ENCODE peak calls at places on chromosome 17, in four cellular contexts. K, W, E and D are unnamed samples. For H3K4me1, the result is how much of the 10 kb centered on the place peaks cover.

GRCh38 chr17:51250314-51250840 is 9.5 kb downstream of the MBTD1 start:
- DNase-seq in K (no peak), W (no peak), E (no peak), D (no peak)

GRCh38 chr17:1055751-1056645 is 59.1 kb downstream of the TIMM22 start:
- DNase-seq in K (peak), W (peak), E (peak), D (peak)

GRCh38 chr17:81035389-81036127 is 607 bp downstream of the BAIAP2 start:
- DNase-seq in K (peak), W (no peak), E (no peak), D (no peak)

GRCh38 chr17:67421869-67422273 is 44.8 kb downstream of the PITPNC1 start:
- DNase-seq in K (peak), W (peak), E (peak), D (no peak)

GRCh38 chr17:1228752-1229353 is 41.4 kb upstream of the BHLHA9 start:
- DNase-seq in K (no peak), W (no peak), E (no peak), D (no peak)

GRCh38 chr17:63966646-63967265 is 6.0 kb downstream of the SCN4A start:
- DNase-seq in K (no peak), W (no peak), E (peak), D (no peak)

GRCh38 chr17:51846561-51846960 is 312.0 kb downstream of the CA10 start:
- DNase-seq in K (no peak), W (no peak), E (no peak), D (no peak)

GRCh38 chr17:4839965-4840892 is 7.1 kb downstream of the MINK1 start:
- DNase-seq in K (no peak), W (no peak), E (no peak), D (no peak)

GRCh38 chr17:65027305-65027704 is 29.2 kb downstream of the GNA13 start:
- DNase-seq in K (peak), W (peak), E (peak), D (peak)
- H3K4me1 ChIP-seq in K (under half), W (under half), E (half or more), D (under half)

DNA sequence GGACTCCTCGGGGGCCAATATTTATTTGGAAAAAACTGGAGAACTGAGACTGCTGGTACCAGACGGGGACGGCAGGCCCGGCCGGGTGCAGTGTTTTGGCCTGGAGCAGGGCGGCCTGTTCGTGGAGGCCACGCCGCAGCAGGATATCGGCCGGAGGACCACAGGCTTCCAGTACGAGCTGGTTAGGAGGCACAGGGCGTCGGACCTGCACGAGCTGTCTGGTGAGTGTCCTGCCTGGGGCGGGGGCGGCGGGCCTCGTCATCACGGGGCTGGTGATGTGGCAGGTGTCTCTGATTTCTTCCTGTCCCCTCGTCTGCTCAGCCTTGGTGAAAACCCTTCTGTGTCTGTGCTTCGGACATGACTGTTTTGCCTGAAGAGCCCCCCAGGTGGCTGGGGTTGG is 5.7 kb downstream of the METRNL start:
- DNase-seq in K (no peak), W (no peak), E (no peak), D (no peak)
- H3K4me1 ChIP-seq in K (under half), W (under half), E (under half), D (half or more)

DNA sequence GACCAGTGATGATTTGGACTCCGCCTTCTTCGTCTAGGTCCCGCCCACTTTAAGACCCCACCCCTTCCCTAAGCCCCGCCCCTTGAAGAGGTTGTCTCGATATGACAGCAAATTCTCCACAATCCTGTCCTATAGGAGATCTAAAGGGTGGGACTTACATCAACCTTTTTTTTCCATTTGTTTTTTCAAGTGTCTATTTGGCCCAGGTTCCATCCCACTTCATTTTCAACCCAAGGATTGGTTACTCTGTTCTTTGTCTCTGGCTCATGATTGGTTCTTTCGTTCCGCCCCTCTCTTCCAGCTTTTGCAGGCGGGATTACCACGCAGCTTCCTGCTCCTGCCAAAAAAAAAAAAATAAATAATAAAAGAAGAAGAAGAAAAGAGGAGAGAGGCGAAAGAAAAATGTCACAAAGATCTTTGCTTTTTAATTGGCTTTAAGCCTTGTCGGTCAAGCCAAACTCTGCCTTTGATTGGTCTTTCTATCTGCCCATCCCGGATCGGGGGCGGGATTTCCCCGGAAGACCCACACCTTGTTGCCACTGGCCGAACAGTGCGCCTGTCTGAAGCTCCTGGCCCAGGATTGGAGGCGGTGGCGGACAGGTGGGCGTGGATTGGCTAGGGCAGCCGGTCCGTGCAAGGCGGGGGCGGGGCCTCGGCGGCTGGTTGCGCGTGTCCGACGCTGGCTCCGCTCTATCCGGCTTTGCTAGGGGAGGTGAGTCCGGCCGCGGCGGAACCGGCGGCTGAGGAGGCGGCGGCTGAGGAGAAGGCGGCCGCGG is 1.2 kb upstream of the NLK start:
- DNase-seq in K (peak), W (peak), E (peak), D (peak)
- H3K4me1 ChIP-seq in K (under half), W (under half), E (under half), D (under half)

DNA sequence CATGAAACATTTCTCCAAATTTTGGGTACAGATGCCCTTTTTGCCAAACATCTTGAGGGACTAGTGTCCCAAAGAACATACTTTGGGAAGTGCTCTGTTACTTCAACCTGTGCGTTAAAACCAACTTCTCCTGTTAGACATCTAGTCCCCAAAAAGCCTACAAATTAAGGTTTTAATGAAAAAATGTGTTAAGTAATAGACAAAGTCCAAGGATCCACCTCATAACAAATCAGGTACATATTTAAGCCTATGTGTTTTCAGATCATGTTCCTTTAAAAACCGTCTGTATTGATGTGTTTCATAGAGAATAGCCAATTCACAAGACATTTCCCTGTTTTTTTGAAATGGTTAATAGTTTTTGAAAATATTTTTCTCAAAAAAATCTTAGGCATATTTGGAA is 174.8 kb upstream of the FAM20A start:
- DNase-seq in K (no peak), W (no peak), E (no peak), D (no peak)
- H3K4me1 ChIP-seq in K (under half), W (under half), E (under half), D (under half)

DNA sequence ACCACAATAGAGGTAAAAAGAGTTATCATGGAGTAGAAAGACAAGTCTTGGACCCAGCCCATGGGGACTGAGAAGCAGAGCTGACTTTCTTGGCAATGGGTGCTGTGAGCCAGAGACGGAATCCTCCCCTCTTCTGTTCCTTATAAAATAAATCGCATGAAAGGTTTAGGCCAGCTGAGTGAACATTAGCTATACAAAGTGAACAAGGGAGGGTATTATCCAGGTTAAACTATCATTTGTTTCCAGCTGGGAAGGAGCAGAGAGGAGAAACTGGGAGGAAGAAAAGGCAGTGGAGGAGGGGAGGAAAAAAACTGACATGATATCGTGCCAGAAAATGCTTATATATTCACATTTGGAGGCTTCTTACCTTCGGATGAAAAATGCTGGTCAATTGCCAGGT is 13.3 kb upstream of the PAFAH1B1 start:
- DNase-seq in K (no peak), W (no peak), E (no peak), D (no peak)
- H3K4me1 ChIP-seq in K (under half), W (under half), E (under half), D (under half)

GRCh38 chr17:7716901-7717755 is at the start of gene DNAH2:
- DNase-seq in K (peak), W (no peak), E (no peak), D (peak)

GRCh38 chr17:7716299-7716886 is 1.2 kb upstream of the DNAH2 start:
- DNase-seq in K (no peak), W (no peak), E (no peak), D (peak)

GRCh38 chr17:7712111-7712771 is 5.3 kb upstream of the DNAH2 start:
- DNase-seq in K (no peak), W (peak), E (no peak), D (peak)

GRCh38 chr17:7713782-7714181 is 3.8 kb upstream of the DNAH2 start:
- DNase-seq in K (no peak), W (peak), E (no peak), D (no peak)

GRCh38 chr17:7714721-7715594 is 2.6 kb upstream of the DNAH2 start:
- DNase-seq in K (no peak), W (no peak), E (no peak), D (no peak)
- H3K4me1 ChIP-seq in K (under half), W (under half), E (under half), D (under half)

DNA sequence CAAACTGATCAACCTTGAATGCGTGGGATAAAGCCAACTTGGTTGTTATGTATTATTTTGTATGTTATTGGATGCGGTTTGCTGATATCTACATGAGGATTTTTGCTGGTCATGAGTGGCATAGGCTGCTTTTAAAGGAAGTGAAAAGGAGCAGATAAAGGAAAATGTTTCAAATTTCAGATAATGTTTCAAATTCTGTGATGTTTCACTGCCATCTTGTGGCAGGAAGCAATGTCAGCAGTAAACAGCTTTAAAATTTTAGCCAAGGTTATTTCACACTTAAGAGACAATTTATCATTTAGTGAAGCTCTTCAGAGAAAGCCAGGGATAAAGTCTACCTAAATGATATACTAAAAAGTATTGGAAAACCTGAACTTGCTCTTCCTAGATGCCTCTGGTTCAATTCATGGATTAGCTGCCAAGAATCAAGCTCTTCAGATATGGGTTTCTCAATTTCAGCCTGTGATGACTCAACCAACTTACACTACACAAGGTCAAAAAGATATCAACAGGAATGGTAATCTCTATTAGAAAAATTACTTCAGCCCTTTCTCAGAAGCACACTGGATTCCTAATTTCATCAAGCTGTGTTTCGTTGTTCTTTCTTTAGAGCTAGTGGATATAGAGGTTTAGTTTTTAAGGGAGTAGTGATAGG is 136.0 kb upstream of the C17orf78 start:
- DNase-seq in K (peak), W (no peak), E (peak), D (peak)
- H3K4me1 ChIP-seq in K (under half), W (under half), E (under half), D (under half)

DNA sequence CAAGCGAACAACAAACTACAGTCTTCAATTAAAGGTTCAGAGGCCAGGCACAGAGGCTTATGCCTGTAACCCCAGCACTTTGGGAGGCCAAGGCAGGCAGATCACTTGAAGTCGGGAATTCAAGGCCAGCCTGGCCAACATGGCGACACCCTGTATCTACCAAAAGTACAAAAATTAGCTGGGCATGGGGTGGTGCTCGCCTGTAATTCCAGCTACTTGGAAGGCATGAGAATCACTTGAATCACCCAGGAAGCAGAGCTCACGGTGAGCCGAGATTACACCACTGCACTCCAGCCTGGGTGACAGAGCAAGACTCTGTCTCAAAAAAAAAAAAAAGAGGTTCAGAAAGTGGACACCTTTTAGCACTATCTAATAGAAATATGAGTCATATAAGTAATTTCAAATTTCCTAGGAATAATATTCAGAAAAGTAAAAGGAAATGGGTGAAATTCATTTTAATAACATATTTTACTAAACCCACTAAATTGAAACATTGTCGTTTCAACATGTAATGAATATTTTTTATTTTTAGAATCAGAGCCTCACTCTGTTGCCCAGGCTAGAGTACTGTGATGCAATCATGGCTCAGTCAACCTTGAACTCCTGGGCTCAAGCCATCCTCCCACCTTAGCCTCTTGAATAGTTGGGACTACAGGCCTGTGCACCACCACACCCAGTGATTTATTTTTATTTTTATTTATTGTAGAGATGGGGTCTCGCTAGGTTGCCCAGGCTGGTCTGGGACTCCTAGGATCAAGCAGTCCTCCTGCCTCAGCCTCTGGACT is 15.2 kb upstream of the MARCHF10 start:
- DNase-seq in K (peak), W (no peak), E (no peak), D (no peak)
- H3K4me1 ChIP-seq in K (under half), W (under half), E (under half), D (under half)